ENCODE peak calls at places on chromosomes 5 and 9, in four cellular contexts. L is HepG2, R is K562, F is GM12878. B is an unnamed sample.

GRCh38 chr5:169748189-169748588 is 111.1 kb downstream of the DOCK2 start:
- DNase-seq in L (no peak), R (no peak), F (no peak), B (no peak)

GRCh38 chr5:95533761-95534160 is 21.0 kb downstream of the SKIC3 start:
- DNase-seq in L (no peak), R (no peak), F (no peak), B (no peak)

GRCh38 chr9:93291536-93292287 is 107.8 kb downstream of the WNK2 start:
- DNase-seq in L (no peak), R (no peak), F (no peak), B (no peak)

GRCh38 chr5:90220554-90220953 is 189.0 kb downstream of the CETN3 start:
- DNase-seq in L (no peak), R (no peak), F (no peak), B (no peak)

GRCh38 chr9:114316605-114317230 is 6.2 kb upstream of the ORM1 start:
- DNase-seq in L (no peak), R (no peak), F (no peak), B (no peak)

GRCh38 chr9:113484258-113484730 is 20.8 kb downstream of the RGS3 start:
- DNase-seq in L (peak), R (no peak), F (no peak), B (no peak)

GRCh38 chr5:125655156-125655555 is 768.1 kb upstream of the GRAMD2B start:
- DNase-seq in L (no peak), R (no peak), F (no peak), B (no peak)

GRCh38 chr5:172364773-172365172 is 81.2 kb upstream of the UBTD2 start:
- DNase-seq in L (no peak), R (no peak), F (no peak), B (no peak)

GRCh38 chr5:135276151-135276550 is 122.9 kb downstream of the MACROH2A1 start:
- DNase-seq in L (no peak), R (no peak), F (no peak), B (no peak)

DNA sequence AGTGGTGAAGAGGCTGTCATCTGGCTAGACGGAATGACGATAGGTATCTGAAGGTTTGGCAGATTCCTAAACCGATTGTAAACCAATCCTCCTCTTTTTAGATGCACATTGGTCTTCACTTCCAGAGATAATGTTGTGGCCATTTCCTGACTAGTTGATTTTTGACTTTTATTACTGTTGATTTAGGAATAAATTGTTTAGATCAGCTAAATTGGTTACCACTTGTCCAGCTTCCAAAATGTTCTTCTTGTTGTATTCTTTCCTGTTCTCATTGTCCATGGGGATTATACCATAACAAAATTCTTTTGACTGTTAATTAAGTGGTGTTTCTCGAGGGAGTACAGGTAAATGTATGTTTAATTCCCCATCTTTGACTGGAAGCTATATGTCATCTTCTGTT is 119.7 kb downstream of the MACROH2A1 start:
- DNase-seq in L (no peak), R (no peak), F (no peak), B (no peak)
- TF ChIP-seq CTCF in L (no peak), R (no peak), F (no peak), B (no peak)

GRCh38 chr9:126614088-126614454 is 343 bp downstream of the LMX1B start:
- DNase-seq in L (no peak), R (no peak), F (no peak), B (peak)

GRCh38 chr9:126615791-126616447 is 2.2 kb downstream of the LMX1B start:
- DNase-seq in L (no peak), R (no peak), F (no peak), B (peak)

GRCh38 chr9:126615251-126615790 is 1.6 kb downstream of the LMX1B start:
- DNase-seq in L (peak), R (no peak), F (no peak), B (peak)

GRCh38 chr9:126613656-126614055 is at the start of gene LMX1B:
- DNase-seq in L (no peak), R (no peak), F (no peak), B (peak)

GRCh38 chr9:126614455-126615248 is 924 bp downstream of the LMX1B start:
- DNase-seq in L (no peak), R (no peak), F (no peak), B (peak)
- TF ChIP-seq EZH2 in L (no peak), R (no peak), F (no peak), B (peak)

GRCh38 chr5:107796797-107797196 is 126.1 kb upstream of the EFNA5 start:
- DNase-seq in L (no peak), R (no peak), F (no peak), B (no peak)
- TF ChIP-seq JUNB in L (no peak), R (no peak), F (no peak), B (no peak)

GRCh38 chr5:62432618-62433064 is 20.1 kb downstream of the IPO11 start:
- DNase-seq in L (no peak), R (peak), F (no peak), B (no peak)

DNA sequence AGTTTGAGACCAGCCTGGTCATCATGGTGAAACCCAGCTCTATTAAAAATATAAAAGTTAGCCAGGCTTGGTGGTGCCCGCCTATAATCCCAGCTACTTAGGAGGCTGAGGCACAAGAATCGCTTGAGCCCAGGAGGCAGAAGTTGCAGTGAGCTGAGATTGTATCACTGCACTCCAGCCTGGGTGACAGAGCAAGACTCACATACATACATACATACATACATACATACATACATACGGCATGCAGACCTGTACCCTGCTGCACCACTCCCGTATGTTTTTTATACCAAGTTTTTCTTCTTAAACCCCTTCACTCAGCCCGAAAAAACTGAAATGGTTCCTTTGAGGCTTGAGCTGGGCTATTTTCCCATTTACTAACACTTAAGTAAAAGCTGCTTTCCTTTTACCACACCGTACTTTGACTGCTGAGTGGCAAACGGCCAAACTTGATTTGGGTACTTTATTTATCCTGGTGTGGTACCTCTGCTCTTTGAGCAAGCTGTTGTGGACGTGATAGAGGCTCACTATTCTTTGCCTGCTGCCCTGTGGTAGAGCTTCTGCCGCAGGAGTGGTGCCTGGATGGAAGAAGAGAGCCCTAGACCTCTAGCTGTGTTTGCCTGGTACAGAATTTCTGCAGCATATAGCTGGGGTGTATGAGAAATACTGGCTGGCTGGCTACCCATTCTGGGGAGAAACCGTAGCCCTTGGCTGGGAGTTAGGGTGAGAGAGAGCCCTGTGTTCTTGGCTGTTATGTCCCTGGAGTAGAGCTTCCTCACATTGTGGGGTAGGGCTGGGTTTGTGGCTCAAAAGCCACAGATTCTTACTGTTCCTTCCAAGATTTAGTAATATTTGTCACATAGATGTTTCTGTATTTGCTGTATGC is 19.4 kb downstream of the IPO11 start:
- DNase-seq in L (no peak), R (peak), F (no peak), B (no peak)
- TF ChIP-seq CTCF in L (no peak), R (no peak), F (no peak), B (no peak)

GRCh38 chr9:89440548-89440947 is 57.4 kb downstream of the SEMA4D start:
- DNase-seq in L (no peak), R (no peak), F (no peak), B (no peak)
- TF ChIP-seq EZH2 in L (no peak), R (no peak), F (no peak), B (no peak)

DNA sequence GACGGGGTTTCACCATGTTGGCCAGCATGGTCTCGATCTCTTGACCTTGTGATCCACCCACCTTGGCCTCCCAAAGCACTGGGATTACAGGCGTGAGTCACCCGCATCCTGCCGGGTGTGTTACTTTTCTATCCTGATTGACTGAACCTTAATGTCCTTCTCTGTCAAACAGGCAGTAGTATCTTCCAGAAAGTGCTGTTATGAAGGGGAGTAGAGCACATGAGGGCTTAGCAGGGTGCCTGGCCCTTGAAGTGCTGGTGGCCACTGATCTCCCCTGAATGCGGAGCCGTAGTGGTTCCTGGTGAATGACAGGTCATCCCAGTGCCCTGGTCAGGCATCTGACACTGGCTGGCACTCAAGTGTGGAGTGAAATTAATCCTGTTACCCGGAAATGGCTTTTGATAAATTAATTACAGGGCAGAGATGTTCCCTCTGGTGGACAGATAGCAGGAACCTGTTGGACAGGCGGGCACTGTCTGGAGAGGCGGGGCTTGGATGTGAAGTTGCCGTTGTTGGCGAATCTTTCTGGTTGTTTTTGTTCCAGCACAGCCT is 28.4 kb downstream of the PRRC2B start:
- DNase-seq in L (no peak), R (no peak), F (no peak), B (no peak)
- TF ChIP-seq JUNB in L (no peak), R (no peak), F (no peak), B (no peak)

GRCh38 chr5:149962040-149962439 is 1.5 kb downstream of the SLC26A2 start:
- DNase-seq in L (peak), R (peak), F (no peak), B (peak)
- TF ChIP-seq CTCF in L (peak), R (peak), F (peak), B (peak)

B was measured in GM23338.